ENCODE peak calls at places on chromosomes 12 and 14, in eight cellular contexts. N is nucleus accumbens; E is NCI-H82; A is activated T-helper 1 cell treated with Interleukin-2 at 50 U/mL for 16 hours; P is activated CD4-positive, alpha-beta memory T cell treated with anti-CD3 and anti-CD28 coated beads, Interleukin-2, amount 10 ng/mL, durations not matched to agents 7 days and 5 days; Q is GM04504; V is NCI-H1092 treated with DMSO at 0.1 percent for 48 hours; X is stimulated activated CD8-positive, alpha-beta memory T cell treated with anti-CD3 and anti-CD28 coated beads, Interleukin-12 subunit alpha, Interleukin-12 subunit beta, amount 100 ng/mL, for 1 hour. O is an unnamed sample.

GRCh38 chr14:72615511-72616121 is 278.3 kb downstream of the DPF3 start:
- DNase-seq in N (no peak), V (no peak), X (no peak), P (no peak), Q (no peak), A (no peak), E (no peak), O (no peak)

GRCh38 chr14:90599339-90599738 is 202.5 kb downstream of the CALM1 start:
- DNase-seq in A (no peak), N (no peak), V (no peak), X (no peak), E (no peak), Q (no peak), P (no peak), O (no peak)

GRCh38 chr14:72880164-72880563 is 13.7 kb downstream of the DPF3 start:
- DNase-seq in V (no peak), P (no peak), E (no peak), Q (no peak), N (no peak), X (no peak), A (no peak), O (no peak)

GRCh38 chr12:105916698-105917059 is 222.1 kb downstream of the NUAK1 start:
- DNase-seq in Q (no peak), V (no peak), E (no peak), P (no peak), A (no peak), X (no peak), N (no peak), O (no peak)

GRCh38 chr12:122956028-122956427 is 10.2 kb downstream of the ABCB9 start:
- DNase-seq in X (no peak), N (no peak), E (no peak), A (no peak), Q (no peak), V (no peak), P (no peak), O (no peak)

GRCh38 chr14:56059054-56059453 is 59.2 kb upstream of the PELI2 start:
- DNase-seq in A (no peak), E (no peak), P (no peak), X (no peak), Q (no peak), V (no peak), N (no peak), O (no peak)

GRCh38 chr14:51087024-51087423 is 7.9 kb downstream of the TRIM9 start:
- DNase-seq in A (no peak), N (no peak), Q (no peak), V (no peak), E (no peak), P (no peak), X (no peak), O (no peak)

GRCh38 chr12:46702581-46703344 is 123.0 kb downstream of the SLC38A4 start:
- DNase-seq in V (no peak), N (no peak), A (no peak), P (no peak), Q (no peak), E (no peak), X (no peak), O (no peak)

GRCh38 chr14:103569436-103569835 is 6.7 kb downstream of the COA8 start:
- DNase-seq in N (no peak), P (no peak), Q (no peak), A (no peak), X (no peak), V (no peak), E (no peak), O (no peak)

GRCh38 chr12:87690236-87690810 is 338.9 kb downstream of the C12orf50 start:
- DNase-seq in P (no peak), X (no peak), A (no peak), V (no peak), E (no peak), Q (no peak), N (no peak), O (no peak)

GRCh38 chr12:10369557-10370150 is 20.2 kb downstream of the KLRK1 start:
- DNase-seq in A (no peak), Q (no peak), P (no peak), E (no peak), X (no peak), N (no peak), V (no peak), O (no peak)

GRCh38 chr14:33642080-33642479 is 308.8 kb downstream of the EGLN3 start:
- DNase-seq in E (no peak), V (no peak), A (no peak), N (no peak), Q (no peak), P (no peak), X (no peak), O (no peak)

GRCh38 chr14:64064447-64064846 is 211.6 kb downstream of the SYNE2 start:
- DNase-seq in V (no peak), Q (no peak), X (no peak), E (no peak), N (no peak), A (no peak), P (no peak), O (no peak)

GRCh38 chr12:93145086-93145485 is 216.0 kb upstream of the EEA1 start:
- DNase-seq in V (peak; percentile 77), X (no peak), P (no peak), Q (no peak), N (no peak), E (peak; percentile 32), A (no peak), O (no peak)

GRCh38 chr14:22549981-22550670 is 38.9 kb downstream of the DAD1 start:
- DNase-seq in A (peak; percentile 45), E (no peak), V (no peak), X (peak; percentile 50), N (no peak), P (peak; percentile 79), Q (no peak), O (peak; percentile 71)

GRCh38 chr14:102516531-102517411 is 7.2 kb upstream of the ANKRD9 start:
- DNase-seq in P (peak; percentile 68), Q (peak; percentile 6), V (peak; percentile 62), X (peak; percentile 33), E (peak; percentile 47), A (peak; percentile 47), N (no peak), O (peak; percentile 58)